ENCODE peak calls at places on chromosomes 16 and 17, in four cellular contexts. U, S, X and Q are unnamed samples.
A peak's percentile ranks its signal among the peaks of the same experiment; 100 is the strongest.

GRCh38 chr17:42531455-42532354 is 4.3 kb upstream of the NAGLU start:
- DNase-seq in U (peak; percentile 74), S (peak; percentile 39), X (peak; percentile 39), Q (no peak)

GRCh38 chr17:58590377-58590776 is 75.9 kb upstream of the MTMR4 start:
- DNase-seq in U (no peak), X (no peak), S (no peak), Q (no peak)

GRCh38 chr17:57679906-57680695 is 65.0 kb downstream of the CCDC182 start:
- DNase-seq in X (no peak), U (no peak), S (no peak), Q (no peak)

GRCh38 chr16:47486856-47487255 is 25.7 kb downstream of the PHKB start:
- DNase-seq in U (no peak), X (no peak), S (no peak), Q (no peak)

GRCh38 chr17:76843703-76844484 is 24.3 kb upstream of the MGAT5B start:
- DNase-seq in S (no peak), X (no peak), U (peak; percentile 55), Q (no peak)

GRCh38 chr17:3977387-3977786 is 13.2 kb upstream of the ATP2A3 start:
- DNase-seq in U (no peak), S (no peak), X (no peak), Q (no peak)

GRCh38 chr16:67406628-67407027 is 9.6 kb downstream of the ZDHHC1 start:
- DNase-seq in U (no peak), S (no peak), X (no peak), Q (no peak)

GRCh38 chr17:73089918-73090317 is 2.6 kb downstream of the SLC39A11 start:
- DNase-seq in X (no peak), S (no peak), U (no peak), Q (no peak)

GRCh38 chr17:50950002-50950877 is 84.1 kb upstream of the TOB1 start:
- DNase-seq in X (peak; percentile 17), U (peak; percentile 79), S (peak; percentile 69), Q (peak; percentile 72)

GRCh38 chr17:7884581-7885356 is 3.8 kb upstream of the CHD3 start:
- DNase-seq in S (peak; percentile 47), X (no peak), U (peak; percentile 32), Q (no peak)

GRCh38 chr16:86215233-86215978 is 294.9 kb upstream of the FOXF1 start:
- DNase-seq in X (no peak), S (no peak), U (no peak), Q (no peak)

GRCh38 chr17:78748730-78749317 is 33.2 kb downstream of the CYTH1 start:
- DNase-seq in U (no peak), S (peak; percentile 80), X (no peak), Q (peak; percentile 69)